ENCODE peak calls at places on chromosome 10, in seven cellular contexts. C is sigmoid colon, E is neural crest cell, F is H1, Y is adrenal gland, H is right lobe of liver, S is lower leg skin. I is an unnamed sample.

GRCh38 chr10:80416401-80417098 is 8.2 kb downstream of the PRXL2A start:
- DNase-seq in C (peak), E (no peak), F (no peak), Y (peak), H (no peak), S (no peak), I (no peak)

GRCh38 chr10:92265687-92266258 is 25.1 kb downstream of the CPEB3 start:
- DNase-seq in C (no peak), E (no peak), F (no peak), Y (no peak), H (no peak), S (no peak), I (no peak)

GRCh38 chr10:11593612-11594011 is 17.8 kb downstream of the USP6NL start:
- DNase-seq in C (no peak), E (no peak), F (no peak), Y (no peak), H (no peak), S (no peak), I (no peak)

GRCh38 chr10:100978121-100978895 is 9.0 kb downstream of the MRPL43 start:
- DNase-seq in C (peak), E (no peak), F (no peak), Y (no peak), H (no peak), S (no peak), I (no peak)

GRCh38 chr10:93476756-93477155 is 5.4 kb downstream of the MYOF start:
- DNase-seq in C (no peak), E (no peak), F (no peak), Y (no peak), H (no peak), S (no peak), I (no peak)

GRCh38 chr10:33306126-33306525 is 28.3 kb downstream of the NRP1 start:
- DNase-seq in C (no peak), E (no peak), F (no peak), Y (no peak), H (no peak), S (no peak), I (no peak)

GRCh38 chr10:131852823-131853609 is 47.8 kb upstream of the PPP2R2D start:
- DNase-seq in C (peak), E (no peak), F (no peak), Y (no peak), H (no peak), S (no peak), I (no peak)

GRCh38 chr10:4766449-4766848 is 59.6 kb upstream of the AKR1E2 start:
- DNase-seq in C (no peak), E (no peak), F (no peak), Y (no peak), H (no peak), S (no peak), I (no peak)

GRCh38 chr10:7194571-7194970 is 216.3 kb downstream of the SFMBT2 start:
- DNase-seq in C (no peak), E (no peak), F (no peak), Y (no peak), H (no peak), S (no peak), I (no peak)

GRCh38 chr10:125407000-125407502 is 246.7 kb upstream of the CTBP2 start:
- DNase-seq in C (no peak), E (no peak), F (no peak), Y (no peak), H (no peak), S (peak), I (no peak)

GRCh38 chr10:96747734-96748550 is 27.6 kb upstream of the PIK3AP1 start:
- DNase-seq in C (no peak), E (no peak), F (no peak), Y (no peak), H (no peak), S (no peak), I (no peak)

GRCh38 chr10:22475857-22476600 is 130.7 kb downstream of the SPAG6 start:
- DNase-seq in C (no peak), E (peak), F (no peak), Y (no peak), H (peak), S (no peak), I (no peak)

GRCh38 chr10:52443419-52444388 is 129.6 kb downstream of the DKK1 start:
- DNase-seq in C (no peak), E (no peak), F (no peak), Y (no peak), H (no peak), S (no peak), I (no peak)

GRCh38 chr10:77835669-77836086 is 90.9 kb downstream of the DLG5 start:
- DNase-seq in C (no peak), E (no peak), F (no peak), Y (peak), H (peak), S (no peak), I (no peak)

GRCh38 chr10:5546891-5547683 is 22.3 kb downstream of the CALML3 start:
- DNase-seq in C (peak), E (no peak), F (no peak), Y (no peak), H (peak), S (no peak), I (no peak)

GRCh38 chr10:86346794-86347665 is 19.6 kb downstream of the GRID1 start:
- DNase-seq in C (peak), E (no peak), F (no peak), Y (no peak), H (no peak), S (no peak), I (no peak)

GRCh38 chr10:34584164-34584563 is 230.9 kb downstream of the PARD3 start:
- DNase-seq in C (no peak), E (no peak), F (no peak), Y (peak), H (no peak), S (no peak), I (no peak)

GRCh38 chr10:49112098-49112497 is 3.2 kb downstream of the VSTM4 start:
- DNase-seq in C (no peak), E (no peak), F (no peak), Y (no peak), H (no peak), S (no peak), I (no peak)

GRCh38 chr10:78255214-78255613 is 221.6 kb downstream of the RPS24 start:
- DNase-seq in C (no peak), E (no peak), F (no peak), Y (no peak), H (no peak), S (no peak), I (no peak)

GRCh38 chr10:92689663-92690210 is at the start of gene HHEX:
- DNase-seq in C (peak), E (no peak), F (no peak), Y (peak), H (peak), S (no peak), I (no peak)

GRCh38 chr10:103835121-103836045 is 20.0 kb downstream of the SH3PXD2A start:
- DNase-seq in C (peak), E (no peak), F (no peak), Y (no peak), H (peak), S (no peak), I (no peak)

GRCh38 chr10:4354382-4354812 is 471.6 kb upstream of the AKR1E2 start:
- DNase-seq in C (no peak), E (no peak), F (no peak), Y (no peak), H (no peak), S (no peak), I (no peak)

GRCh38 chr10:113937756-113938155 is 83.3 kb downstream of the NHLRC2 start:
- DNase-seq in C (no peak), E (no peak), F (no peak), Y (no peak), H (peak), S (no peak), I (no peak)

GRCh38 chr10:113933894-113934532 is 79.6 kb downstream of the NHLRC2 start:
- DNase-seq in C (no peak), E (no peak), F (no peak), Y (no peak), H (peak), S (no peak), I (no peak)

GRCh38 chr10:113941140-113941539 is 86.7 kb downstream of the NHLRC2 start:
- DNase-seq in C (no peak), E (no peak), F (no peak), Y (no peak), H (no peak), S (no peak), I (no peak)

GRCh38 chr10:113937258-113937657 is 82.8 kb downstream of the NHLRC2 start:
- DNase-seq in C (no peak), E (no peak), F (no peak), Y (no peak), H (no peak), S (no peak), I (no peak)

GRCh38 chr10:113939212-113939860 is 84.9 kb downstream of the NHLRC2 start:
- DNase-seq in C (no peak), E (no peak), F (no peak), Y (no peak), H (no peak), S (no peak), I (no peak)
- TF ChIP-seq CTCF in C (no peak), E (no peak), F (no peak), Y (no peak), H (peak), S (no peak), I (no peak)

GRCh38 chr10:73117976-73118743 is 7.9 kb downstream of the NUDT13 start:
- DNase-seq in C (no peak), E (no peak), F (no peak), Y (no peak), H (no peak), S (no peak), I (no peak)

GRCh38 chr10:73119952-73120351 is 9.7 kb downstream of the NUDT13 start:
- DNase-seq in C (no peak), E (no peak), F (no peak), Y (peak), H (peak), S (no peak), I (no peak)

GRCh38 chr10:73113543-73113942 is 3.3 kb downstream of the NUDT13 start:
- DNase-seq in C (no peak), E (no peak), F (no peak), Y (no peak), H (no peak), S (no peak), I (no peak)

GRCh38 chr10:73116017-73116416 is 5.8 kb downstream of the NUDT13 start:
- DNase-seq in C (no peak), E (no peak), F (no peak), Y (no peak), H (no peak), S (no peak), I (no peak)

GRCh38 chr10:73119457-73119856 is 9.2 kb downstream of the NUDT13 start:
- DNase-seq in C (no peak), E (no peak), F (no peak), Y (no peak), H (no peak), S (no peak), I (no peak)
- TF ChIP-seq CTCF in C (no peak), E (no peak), F (no peak), Y (no peak), H (no peak), S (no peak), I (no peak)

GRCh38 chr10:24952701-24953349 is 419 bp upstream of the PRTFDC1 start:
- DNase-seq in C (peak), E (peak), F (no peak), Y (peak), H (peak), S (peak), I (peak)

GRCh38 chr10:24951201-24952145 is 933 bp downstream of the PRTFDC1 start:
- DNase-seq in C (no peak), E (peak), F (peak), Y (peak), H (peak), S (no peak), I (no peak)

GRCh38 chr10:24950439-24950838 is 2.0 kb downstream of the PRTFDC1 start:
- DNase-seq in C (no peak), E (no peak), F (no peak), Y (no peak), H (no peak), S (no peak), I (no peak)

GRCh38 chr10:24953350-24954074 is 1.1 kb upstream of the PRTFDC1 start:
- DNase-seq in C (no peak), E (no peak), F (no peak), Y (no peak), H (no peak), S (peak), I (no peak)

GRCh38 chr10:24952146-24952700 is at the start of gene PRTFDC1:
- DNase-seq in C (peak), E (peak), F (no peak), Y (peak), H (peak), S (peak), I (no peak)
- TF ChIP-seq CTCF in C (no peak), E (no peak), F (no peak), Y (no peak), H (no peak), S (no peak), I (no peak)

DNA sequence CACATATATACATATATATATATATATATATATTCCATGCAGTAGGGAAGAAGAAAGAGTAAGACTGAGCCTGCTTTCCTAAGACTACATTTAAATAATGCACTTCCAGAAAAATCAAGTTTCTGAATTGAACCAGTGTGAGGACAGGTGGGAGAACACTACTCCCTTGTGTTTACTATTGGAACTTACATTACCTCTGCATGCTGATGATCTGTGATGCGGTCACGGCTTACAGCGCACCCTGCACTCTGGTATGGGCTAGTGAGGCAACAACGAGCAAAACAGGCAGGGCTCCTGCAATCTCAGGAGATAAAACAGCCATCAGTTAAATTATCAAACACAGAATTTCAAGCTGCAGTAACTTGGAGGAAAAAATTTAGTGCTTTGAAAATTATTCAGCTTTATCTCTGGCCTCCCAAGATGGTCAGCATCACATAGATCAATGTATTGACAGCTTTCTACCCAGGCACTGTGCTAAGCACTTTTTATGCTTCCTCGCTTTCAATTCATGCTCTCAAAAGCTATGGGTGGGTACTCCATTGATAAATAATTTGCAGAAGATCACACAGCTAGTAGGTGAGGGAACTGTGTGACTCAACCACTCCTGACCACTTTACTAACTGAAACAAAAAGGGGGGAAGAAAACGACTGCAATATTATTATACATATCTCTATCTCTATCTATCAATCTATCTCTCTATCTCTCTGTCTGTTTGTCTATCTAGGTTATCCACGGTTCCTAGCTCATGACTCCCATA is 20.5 kb upstream of the SLC16A12 start:
- DNase-seq in C (no peak), E (no peak), F (no peak), Y (no peak), H (no peak), S (no peak), I (no peak)
- TF ChIP-seq CTCF in C (no peak), E (no peak), F (peak), Y (no peak), H (peak), S (no peak), I (no peak)

DNA sequence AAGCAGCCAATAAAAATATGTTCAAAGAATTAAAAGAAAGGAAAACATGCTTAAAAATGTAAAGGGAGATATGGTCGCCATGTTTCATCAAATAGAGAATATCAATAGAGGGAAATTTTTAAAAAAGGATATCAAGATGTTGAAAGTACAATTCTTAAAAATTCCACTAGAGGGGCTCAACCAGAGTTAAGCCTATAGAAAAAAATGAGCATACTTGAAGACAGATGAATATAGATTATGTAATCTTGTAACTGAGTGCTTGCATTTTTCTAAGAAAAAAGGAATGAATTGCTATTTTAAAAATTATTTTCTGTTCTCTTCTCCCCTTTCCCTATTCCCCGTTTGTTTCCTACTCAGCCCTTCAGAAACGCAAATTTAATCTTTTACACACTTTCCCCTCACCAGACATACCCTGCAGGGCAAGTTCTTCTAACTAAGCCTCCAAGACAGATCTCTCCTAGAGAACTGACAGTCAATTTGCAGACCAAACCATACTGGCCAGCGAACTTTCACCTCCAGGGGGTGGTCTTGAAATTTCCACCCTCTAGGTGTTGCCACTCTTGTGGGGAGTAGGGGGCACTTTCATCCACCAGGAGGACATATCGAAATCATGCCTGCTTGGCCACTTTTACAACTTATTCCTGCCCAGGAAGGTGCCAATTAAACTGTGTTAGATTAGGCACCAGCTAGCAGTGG is 67.7 kb downstream of the NSUN6 start:
- DNase-seq in C (no peak), E (no peak), F (no peak), Y (no peak), H (no peak), S (no peak), I (no peak)
- TF ChIP-seq CTCF in C (no peak), E (peak), F (no peak), Y (peak), H (peak), S (no peak), I (peak)

GRCh38 chr10:69663548-69663947 is 33.5 kb downstream of the FAM241B start:
- DNase-seq in C (no peak), E (no peak), F (no peak), Y (no peak), H (no peak), S (no peak), I (no peak)
- TF ChIP-seq CTCF in C (no peak), E (peak), F (peak), Y (no peak), H (no peak), S (no peak), I (peak)

GRCh38 chr10:64115913-64116643 is 594.9 kb downstream of the REEP3 start:
- DNase-seq in C (no peak), E (peak), F (no peak), Y (peak), H (no peak), S (no peak), I (no peak)
- TF ChIP-seq CTCF in C (no peak), E (peak), F (peak), Y (no peak), H (peak), S (no peak), I (peak)

GRCh38 chr10:122029503-122030199 is 40.7 kb downstream of the TACC2 start:
- DNase-seq in C (peak), E (no peak), F (no peak), Y (no peak), H (no peak), S (no peak), I (no peak)
- TF ChIP-seq CTCF in C (no peak), E (no peak), F (no peak), Y (no peak), H (no peak), S (no peak), I (no peak)

GRCh38 chr10:70458329-70459060 is 17.0 kb upstream of the NODAL start:
- DNase-seq in C (peak), E (peak), F (no peak), Y (peak), H (peak), S (no peak), I (peak)
- TF ChIP-seq CTCF in C (peak), E (no peak), F (no peak), Y (no peak), H (no peak), S (no peak), I (no peak)